ENCODE peak calls at places on chromosomes 4 and X, in eight cellular contexts. One of them, this sample, is unnamed. For H3K4me1, the result is how much of the 10 kb centered on the place peaks cover.

GRCh38 chr4:140186651-140187315 is 32.8 kb upstream of the MAML3 start:
- DNase-seq in gastrocnemius medialis: no peak
- DNase-seq in pancreas: no peak
- DNase-seq in hepatocyte: peak
- DNase-seq in uterus: peak
- DNase-seq in SJSA1: no peak
- DNase-seq in CD8-positive, alpha-beta T cell: no peak
- DNase-seq in GM23248: peak
- DNase-seq in this sample: peak

GRCh38 chr4:74794341-74794801 is at the start of gene BTC:
- DNase-seq in gastrocnemius medialis: peak
- DNase-seq in pancreas: peak
- DNase-seq in hepatocyte: peak
- DNase-seq in uterus: peak
- DNase-seq in SJSA1: no peak
- DNase-seq in CD8-positive, alpha-beta T cell: no peak
- DNase-seq in GM23248: peak
- DNase-seq in this sample: no peak

GRCh38 chr4:19823781-19824180 is 427.9 kb upstream of the SLIT2 start:
- DNase-seq in gastrocnemius medialis: no peak
- DNase-seq in pancreas: no peak
- DNase-seq in hepatocyte: no peak
- DNase-seq in uterus: no peak
- DNase-seq in SJSA1: no peak
- DNase-seq in CD8-positive, alpha-beta T cell: no peak
- DNase-seq in GM23248: no peak
- DNase-seq in this sample: no peak

GRCh38 chr4:41550308-41550707 is 12.4 kb downstream of the LIMCH1 start:
- DNase-seq in gastrocnemius medialis: no peak
- DNase-seq in pancreas: no peak
- DNase-seq in hepatocyte: no peak
- DNase-seq in uterus: no peak
- DNase-seq in SJSA1: no peak
- DNase-seq in CD8-positive, alpha-beta T cell: no peak
- DNase-seq in GM23248: no peak
- DNase-seq in this sample: no peak

GRCh38 chrX:139720136-139720535 is 12.2 kb upstream of the MCF2 start:
- DNase-seq in gastrocnemius medialis: no peak
- DNase-seq in pancreas: no peak
- DNase-seq in hepatocyte: no peak
- DNase-seq in uterus: no peak
- DNase-seq in SJSA1: peak
- DNase-seq in CD8-positive, alpha-beta T cell: no peak
- DNase-seq in GM23248: peak
- DNase-seq in this sample: peak

GRCh38 chr4:151409470-151410313 is 716 bp downstream of the FHIP1A start:
- DNase-seq in gastrocnemius medialis: peak
- DNase-seq in pancreas: peak
- DNase-seq in hepatocyte: peak
- DNase-seq in uterus: peak
- DNase-seq in SJSA1: no peak
- DNase-seq in CD8-positive, alpha-beta T cell: no peak
- DNase-seq in GM23248: no peak
- DNase-seq in this sample: no peak

GRCh38 chr4:30882995-30883675 is 163.0 kb downstream of the PCDH7 start:
- DNase-seq in gastrocnemius medialis: no peak
- DNase-seq in pancreas: no peak
- DNase-seq in hepatocyte: no peak
- DNase-seq in uterus: no peak
- DNase-seq in SJSA1: no peak
- DNase-seq in CD8-positive, alpha-beta T cell: no peak
- DNase-seq in GM23248: no peak
- DNase-seq in this sample: peak

GRCh38 chrX:28920141-28920540 is 332.9 kb downstream of the IL1RAPL1 start:
- DNase-seq in gastrocnemius medialis: no peak
- DNase-seq in pancreas: no peak
- DNase-seq in hepatocyte: no peak
- DNase-seq in uterus: no peak
- DNase-seq in SJSA1: no peak
- DNase-seq in CD8-positive, alpha-beta T cell: no peak
- DNase-seq in GM23248: no peak
- DNase-seq in this sample: no peak

GRCh38 chr4:70187216-70187615 is 8.3 kb upstream of the ODAM start:
- DNase-seq in gastrocnemius medialis: no peak
- DNase-seq in pancreas: no peak
- DNase-seq in hepatocyte: no peak
- DNase-seq in uterus: no peak
- DNase-seq in SJSA1: no peak
- DNase-seq in CD8-positive, alpha-beta T cell: no peak
- DNase-seq in GM23248: no peak
- DNase-seq in this sample: no peak

GRCh38 chrX:30283456-30284200 is 25.6 kb downstream of the NR0B1 start:
- DNase-seq in gastrocnemius medialis: no peak
- DNase-seq in pancreas: no peak
- DNase-seq in hepatocyte: peak
- DNase-seq in uterus: no peak
- DNase-seq in SJSA1: peak
- DNase-seq in CD8-positive, alpha-beta T cell: no peak
- DNase-seq in GM23248: peak
- DNase-seq in this sample: peak

GRCh38 chrX:11759461-11760311 is 1.6 kb downstream of the MSL3 start:
- DNase-seq in gastrocnemius medialis: peak
- DNase-seq in pancreas: peak
- DNase-seq in hepatocyte: peak
- DNase-seq in uterus: peak
- DNase-seq in SJSA1: peak
- DNase-seq in CD8-positive, alpha-beta T cell: peak
- DNase-seq in GM23248: peak
- DNase-seq in this sample: peak

GRCh38 chr4:21134994-21135393 is 434.7 kb downstream of the PACRGL start:
- DNase-seq in gastrocnemius medialis: no peak
- DNase-seq in pancreas: no peak
- DNase-seq in hepatocyte: peak
- DNase-seq in uterus: no peak
- DNase-seq in SJSA1: no peak
- DNase-seq in CD8-positive, alpha-beta T cell: no peak
- DNase-seq in GM23248: peak
- DNase-seq in this sample: peak

GRCh38 chrX:47228550-47229270 is 4.1 kb upstream of the USP11 start:
- DNase-seq in gastrocnemius medialis: no peak
- DNase-seq in pancreas: no peak
- DNase-seq in hepatocyte: no peak
- DNase-seq in uterus: no peak
- DNase-seq in SJSA1: no peak
- DNase-seq in CD8-positive, alpha-beta T cell: no peak
- DNase-seq in GM23248: no peak
- DNase-seq in this sample: no peak

GRCh38 chrX:47227334-47227583 is 5.5 kb upstream of the USP11 start:
- DNase-seq in gastrocnemius medialis: no peak
- DNase-seq in pancreas: no peak
- DNase-seq in hepatocyte: no peak
- DNase-seq in uterus: no peak
- DNase-seq in SJSA1: no peak
- DNase-seq in CD8-positive, alpha-beta T cell: no peak
- DNase-seq in GM23248: no peak
- DNase-seq in this sample: no peak

GRCh38 chrX:47224896-47225290 is 6.4 kb downstream of the CDK16 start:
- DNase-seq in gastrocnemius medialis: no peak
- DNase-seq in pancreas: no peak
- DNase-seq in hepatocyte: no peak
- DNase-seq in uterus: no peak
- DNase-seq in SJSA1: no peak
- DNase-seq in CD8-positive, alpha-beta T cell: no peak
- DNase-seq in GM23248: no peak
- DNase-seq in this sample: no peak

GRCh38 chrX:47226071-47226470 is 6.7 kb upstream of the USP11 start:
- DNase-seq in gastrocnemius medialis: no peak
- DNase-seq in pancreas: no peak
- DNase-seq in hepatocyte: no peak
- DNase-seq in uterus: no peak
- DNase-seq in SJSA1: no peak
- DNase-seq in CD8-positive, alpha-beta T cell: no peak
- DNase-seq in GM23248: no peak
- DNase-seq in this sample: no peak

DNA sequence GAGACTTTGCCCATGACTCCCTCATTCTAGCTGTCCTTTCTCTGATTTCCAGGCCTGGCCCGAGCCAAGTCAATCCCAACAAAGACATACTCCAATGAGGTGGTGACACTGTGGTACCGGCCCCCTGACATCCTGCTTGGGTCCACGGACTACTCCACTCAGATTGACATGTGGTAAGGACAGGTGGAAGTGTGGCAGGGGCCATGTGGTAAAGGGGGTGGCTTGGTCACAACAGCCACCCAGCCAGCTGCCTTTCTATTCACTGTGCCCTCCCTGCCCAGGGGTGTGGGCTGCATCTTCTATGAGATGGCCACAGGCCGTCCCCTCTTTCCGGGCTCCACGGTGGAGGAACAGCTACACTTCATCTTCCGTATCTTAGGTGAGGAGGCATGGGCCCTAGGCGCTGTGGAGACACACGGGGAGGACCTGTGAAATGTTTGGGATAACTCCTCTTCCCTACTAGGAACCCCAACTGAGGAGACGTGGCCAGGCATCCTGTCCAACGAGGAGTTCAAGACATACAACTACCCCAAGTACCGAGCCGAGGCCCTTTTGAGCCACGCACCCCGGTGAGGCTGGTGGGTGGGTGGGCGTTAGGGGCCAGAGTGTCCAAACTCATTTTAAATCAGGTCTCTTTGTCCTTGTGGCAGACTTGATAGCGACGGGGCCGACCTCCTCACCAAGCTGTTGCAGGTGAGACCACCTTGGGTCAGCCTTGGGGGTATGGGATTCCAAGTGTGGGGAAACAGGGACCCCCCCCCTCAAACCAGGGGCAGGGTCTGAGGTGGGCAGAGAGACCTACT is 6.1 kb upstream of the USP11 start:
- DNase-seq in gastrocnemius medialis: no peak
- DNase-seq in pancreas: no peak
- DNase-seq in hepatocyte: no peak
- DNase-seq in uterus: no peak
- DNase-seq in SJSA1: no peak
- DNase-seq in CD8-positive, alpha-beta T cell: no peak
- DNase-seq in GM23248: no peak
- DNase-seq in this sample: no peak
- H3K4me1 ChIP-seq in gastrocnemius medialis: under half
- H3K4me1 ChIP-seq in pancreas: under half
- H3K4me1 ChIP-seq in hepatocyte: under half
- H3K4me1 ChIP-seq in uterus: under half
- H3K4me1 ChIP-seq in SJSA1: under half
- H3K4me1 ChIP-seq in CD8-positive, alpha-beta T cell: under half
- H3K4me1 ChIP-seq in GM23248: under half
- H3K4me1 ChIP-seq in this sample: under half

GRCh38 chr4:7104366-7105031 is 36.6 kb upstream of the GRPEL1 start:
- DNase-seq in gastrocnemius medialis: no peak
- DNase-seq in pancreas: no peak
- DNase-seq in hepatocyte: no peak
- DNase-seq in uterus: no peak
- DNase-seq in SJSA1: no peak
- DNase-seq in CD8-positive, alpha-beta T cell: no peak
- DNase-seq in GM23248: no peak
- DNase-seq in this sample: no peak
- H3K4me1 ChIP-seq in gastrocnemius medialis: under half
- H3K4me1 ChIP-seq in pancreas: under half
- H3K4me1 ChIP-seq in hepatocyte: under half
- H3K4me1 ChIP-seq in uterus: under half
- H3K4me1 ChIP-seq in SJSA1: under half
- H3K4me1 ChIP-seq in CD8-positive, alpha-beta T cell: under half
- H3K4me1 ChIP-seq in GM23248: under half
- H3K4me1 ChIP-seq in this sample: under half

DNA sequence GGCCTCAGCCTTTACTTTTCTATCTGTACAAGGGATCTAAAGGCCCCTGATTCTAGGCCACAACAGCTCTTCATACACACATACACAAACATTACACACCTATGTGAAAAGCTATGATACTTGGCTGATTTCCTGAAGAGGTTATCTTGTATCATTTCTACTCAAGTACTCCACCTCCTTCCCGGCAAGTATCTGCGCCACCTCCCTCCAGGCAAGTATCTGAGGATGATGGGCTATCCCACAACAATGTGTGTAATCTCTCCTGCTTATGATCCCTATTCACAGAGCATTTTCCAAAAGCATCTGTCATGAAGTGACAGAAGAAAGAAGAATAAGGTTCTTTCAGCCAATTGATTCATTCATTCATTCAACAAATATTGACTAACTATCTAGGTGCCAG is 36.8 kb downstream of the AFAP1 start:
- DNase-seq in gastrocnemius medialis: no peak
- DNase-seq in pancreas: no peak
- DNase-seq in hepatocyte: no peak
- DNase-seq in uterus: no peak
- DNase-seq in SJSA1: no peak
- DNase-seq in CD8-positive, alpha-beta T cell: no peak
- DNase-seq in GM23248: no peak
- DNase-seq in this sample: peak
- H3K4me1 ChIP-seq in gastrocnemius medialis: under half
- H3K4me1 ChIP-seq in pancreas: under half
- H3K4me1 ChIP-seq in hepatocyte: under half
- H3K4me1 ChIP-seq in uterus: under half
- H3K4me1 ChIP-seq in SJSA1: under half
- H3K4me1 ChIP-seq in CD8-positive, alpha-beta T cell: under half
- H3K4me1 ChIP-seq in GM23248: half or more
- H3K4me1 ChIP-seq in this sample: half or more

GRCh38 chr4:10112658-10113284 is 3.8 kb downstream of the WDR1 start:
- DNase-seq in gastrocnemius medialis: no peak
- DNase-seq in pancreas: no peak
- DNase-seq in hepatocyte: no peak
- DNase-seq in uterus: no peak
- DNase-seq in SJSA1: no peak
- DNase-seq in CD8-positive, alpha-beta T cell: no peak
- DNase-seq in GM23248: no peak
- DNase-seq in this sample: no peak
- H3K4me1 ChIP-seq in gastrocnemius medialis: half or more
- H3K4me1 ChIP-seq in pancreas: under half
- H3K4me1 ChIP-seq in hepatocyte: under half
- H3K4me1 ChIP-seq in uterus: under half
- H3K4me1 ChIP-seq in SJSA1: under half
- H3K4me1 ChIP-seq in CD8-positive, alpha-beta T cell: half or more
- H3K4me1 ChIP-seq in GM23248: half or more
- H3K4me1 ChIP-seq in this sample: half or more

GRCh38 chr4:112519689-112520597 is 4.0 kb upstream of the NEUROG2 start:
- DNase-seq in gastrocnemius medialis: no peak
- DNase-seq in pancreas: no peak
- DNase-seq in hepatocyte: no peak
- DNase-seq in uterus: no peak
- DNase-seq in SJSA1: no peak
- DNase-seq in CD8-positive, alpha-beta T cell: no peak
- DNase-seq in GM23248: no peak
- DNase-seq in this sample: no peak
- H3K4me1 ChIP-seq in gastrocnemius medialis: under half
- H3K4me1 ChIP-seq in pancreas: under half
- H3K4me1 ChIP-seq in hepatocyte: under half
- H3K4me1 ChIP-seq in uterus: under half
- H3K4me1 ChIP-seq in SJSA1: under half
- H3K4me1 ChIP-seq in CD8-positive, alpha-beta T cell: under half
- H3K4me1 ChIP-seq in GM23248: under half
- H3K4me1 ChIP-seq in this sample: under half